ENCODE peak calls at places on chromosomes 13 and 19, in five cellular contexts. L is lower lobe of right lung, Z is left ventricle myocardium inferior, H is tibial nerve, G is HCT116. C is an unnamed sample. For H3K4me1, the result is how much of the 10 kb centered on the place peaks cover.

GRCh38 chr13:111177081-111177711 is 62.1 kb downstream of the ARHGEF7 start:
- DNase-seq in G (no peak), Z (peak), H (no peak), L (peak), C (no peak)

GRCh38 chr13:60275208-60275607 is 111.5 kb upstream of the DIAPH3 start:
- DNase-seq in L (no peak), Z (no peak), H (no peak), G (no peak), C (no peak)

GRCh38 chr19:46955114-46955812 is 64.4 kb upstream of the NPAS1 start:
- DNase-seq in Z (no peak), L (no peak), G (no peak), H (no peak), C (no peak)

GRCh38 chr13:33691980-33692379 is 126.0 kb upstream of the RFC3 start:
- DNase-seq in G (no peak), Z (no peak), L (no peak), H (no peak), C (no peak)

GRCh38 chr19:29265436-29265835 is 52.5 kb upstream of the UQCRFS1 start:
- DNase-seq in H (no peak), L (no peak), Z (no peak), G (no peak), C (no peak)

GRCh38 chr13:44230736-44231135 is 142.9 kb upstream of the SERP2 start:
- DNase-seq in H (no peak), Z (no peak), L (no peak), G (no peak), C (no peak)

GRCh38 chr19:50152578-50152977 is 10.5 kb downstream of the IZUMO2 start:
- DNase-seq in Z (no peak), L (no peak), H (no peak), G (no peak), C (no peak)

GRCh38 chr13:48678316-48678715 is 24.6 kb downstream of the CYSLTR2 start:
- DNase-seq in Z (no peak), L (no peak), H (no peak), G (no peak), C (no peak)

GRCh38 chr13:97978661-97979450 is 25.4 kb downstream of the IPO5 start:
- DNase-seq in Z (no peak), G (no peak), L (no peak), H (no peak), C (no peak)

GRCh38 chr13:104796581-104796980 is 1730.4 kb upstream of the SLC10A2 start:
- DNase-seq in Z (no peak), H (no peak), G (no peak), L (no peak), C (no peak)

GRCh38 chr19:58052256-58052655 is 6.8 kb upstream of the ZNF135 start:
- DNase-seq in H (no peak), L (no peak), Z (no peak), G (no peak), C (no peak)

GRCh38 chr13:35143123-35143522 is 201.1 kb downstream of the NBEA start:
- DNase-seq in H (no peak), Z (no peak), L (no peak), G (no peak), C (no peak)

GRCh38 chr19:40612831-40613668 is 11.9 kb downstream of the LTBP4 start:
- DNase-seq in H (peak), L (peak), Z (no peak), G (no peak), C (peak)

GRCh38 chr13:114142640-114143490 is 10.4 kb upstream of the RASA3 start:
- DNase-seq in H (no peak), Z (no peak), G (no peak), L (peak), C (peak)

GRCh38 chr13:48908381-48909087 is 67.2 kb upstream of the FNDC3A start:
- DNase-seq in L (no peak), Z (no peak), H (no peak), G (no peak), C (no peak)

GRCh38 chr19:56091751-56092546 is 29.1 kb downstream of the ZNF787 start:
- DNase-seq in L (no peak), Z (no peak), G (no peak), H (no peak), C (no peak)

GRCh38 chr13:111114362-111115050 is 604 bp upstream of the ARHGEF7 start:
- DNase-seq in Z (peak), H (no peak), G (no peak), L (no peak), C (no peak)

GRCh38 chr19:10120538-10121198 is 969 bp upstream of the EIF3G start:
- DNase-seq in H (no peak), Z (no peak), G (no peak), L (no peak), C (no peak)

GRCh38 chr13:78147905-78148304 is 229.3 kb upstream of the EDNRB start:
- DNase-seq in L (no peak), G (no peak), H (no peak), Z (no peak), C (no peak)

GRCh38 chr19:50861496-50862286 is 7.0 kb downstream of the KLK3 start:
- DNase-seq in H (no peak), L (no peak), G (no peak), Z (no peak), C (no peak)

GRCh38 chr19:35704218-35704617 is at the start of gene ZBTB32:
- DNase-seq in Z (no peak), G (no peak), L (no peak), H (no peak), C (no peak)

GRCh38 chr19:36604656-36605100 is 435 bp upstream of the ZNF382 start:
- DNase-seq in H (no peak), Z (peak), L (peak), G (no peak), C (peak)

GRCh38 chr19:13212759-13213330 is 62.6 kb downstream of the IER2 start:
- DNase-seq in Z (peak), L (peak), H (no peak), G (peak), C (peak)

GRCh38 chr13:76004411-76004810 is 368.3 kb downstream of the LMO7 start:
- DNase-seq in G (no peak), H (no peak), L (no peak), Z (no peak), C (no peak)

GRCh38 chr13:23673867-23674605 is 103.8 kb downstream of the TNFRSF19 start:
- DNase-seq in L (no peak), G (no peak), Z (no peak), H (no peak), C (no peak)
- H3K4me1 ChIP-seq in L (under half), G (under half), Z (under half), H (under half), C (under half)

GRCh38 chr13:74570046-74570445 is 435.8 kb upstream of the KLF12 start:
- DNase-seq in H (no peak), L (no peak), Z (no peak), G (no peak), C (no peak)
- TF ChIP-seq CTCF in H (no peak), L (no peak), Z (no peak), G (no peak), C (no peak)

DNA sequence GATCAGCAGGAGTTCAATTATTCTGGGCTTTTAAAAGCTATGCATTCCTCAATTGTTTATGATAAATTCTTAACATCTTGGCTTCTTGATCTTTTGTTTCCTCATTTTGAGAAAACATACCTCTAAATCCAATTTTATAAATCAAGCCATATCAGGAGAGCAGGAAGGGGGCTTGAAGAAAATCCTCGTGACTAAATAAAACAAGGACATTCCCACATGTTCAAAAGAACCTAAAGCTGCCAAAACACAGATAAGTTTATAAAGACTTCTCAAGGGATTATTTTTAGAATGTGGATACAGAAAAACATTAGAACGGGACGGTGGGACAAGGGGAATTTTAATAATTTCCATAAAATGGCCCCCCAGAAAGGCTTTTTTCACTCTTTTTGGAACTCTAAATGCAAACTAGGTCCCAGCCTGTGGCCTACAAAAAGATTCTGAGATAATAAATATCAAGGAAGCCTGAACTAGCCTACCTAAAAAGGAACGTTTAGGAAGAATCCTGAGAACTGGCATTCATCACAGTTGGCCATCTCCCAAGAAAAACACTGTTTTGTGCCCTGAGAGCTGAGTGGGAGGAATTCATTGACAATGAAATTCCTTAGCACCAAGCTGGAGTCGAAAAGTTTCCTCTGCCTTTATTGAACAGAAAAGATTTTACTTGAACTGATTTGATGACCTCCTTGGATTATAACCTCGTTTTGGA is 30.1 kb downstream of the ZAR1L start:
- DNase-seq in G (peak), Z (no peak), L (no peak), H (no peak), C (no peak)
- H3K4me3 ChIP-seq in G (no peak), Z (no peak), L (no peak), H (no peak), C (no peak)

DNA sequence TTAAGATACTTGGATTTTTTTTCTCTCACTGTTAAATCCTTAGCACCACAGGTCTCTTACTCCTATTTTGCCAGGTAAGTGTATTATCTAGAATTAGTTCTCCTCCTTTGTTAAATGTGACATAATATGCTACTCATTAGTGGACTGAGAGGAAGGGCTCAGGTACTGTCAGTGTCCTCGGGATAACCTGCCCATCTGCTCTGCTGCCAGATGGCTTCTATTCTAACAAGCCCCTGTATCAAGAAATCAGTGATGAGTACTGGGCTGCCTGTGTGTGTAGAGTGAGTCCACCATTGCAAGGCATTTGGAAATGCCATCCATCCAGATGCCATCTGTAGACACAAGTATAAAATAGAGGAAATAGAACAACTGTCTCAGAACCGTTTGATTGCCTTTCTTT is 209.6 kb downstream of the ATP8A2 start:
- DNase-seq in H (no peak), L (no peak), Z (no peak), G (no peak), C (no peak)
- H3K4me1 ChIP-seq in H (under half), L (under half), Z (under half), G (under half), C (under half)

DNA sequence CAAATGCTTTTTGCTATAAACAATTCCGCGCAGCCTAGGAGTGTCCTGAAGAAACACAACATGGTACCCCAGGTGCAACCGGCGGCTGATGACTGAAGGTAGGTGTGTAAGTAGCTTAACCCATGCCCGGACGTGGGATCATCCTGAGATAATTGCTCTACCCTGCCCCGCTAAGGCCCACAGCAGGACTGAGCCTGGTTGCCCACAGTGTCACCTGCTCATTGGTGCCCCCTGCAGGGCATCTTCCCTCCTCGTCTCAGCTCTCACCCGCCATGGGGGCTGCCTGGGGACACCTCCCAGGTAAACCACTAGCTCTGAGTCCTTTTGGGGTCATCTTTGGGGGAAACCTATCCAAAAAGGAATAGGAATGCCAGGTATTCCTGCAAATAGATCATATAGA is 22.3 kb downstream of the TMEM161A start:
- DNase-seq in Z (no peak), H (no peak), L (peak), G (no peak), C (peak)
- TF ChIP-seq CTCF in Z (peak), H (peak), L (peak), G (peak), C (peak)

GRCh38 chr19:19388568-19389555 is 16.6 kb upstream of the GATAD2A start:
- DNase-seq in L (no peak), Z (no peak), H (no peak), G (no peak), C (no peak)
- H3K4me3 ChIP-seq in L (no peak), Z (no peak), H (no peak), G (no peak), C (no peak)

C was measured in left lung.